ENCODE peak calls at places on chromosome 10, in ten cellular contexts. One of them, this sample, is unnamed.

GRCh38 chr10:68212721-68213352 is 19.1 kb downstream of the ATOH7 start:
- DNase-seq in PC-9: no peak
- DNase-seq in right cardiac atrium: no peak
- DNase-seq in CD4-positive, alpha-beta T cell: no peak
- DNase-seq in iris pigment epithelial cell: peak; percentile 69
- DNase-seq in astrocyte: peak; percentile 7
- DNase-seq in GM12892: no peak
- DNase-seq in renal cortical epithelial cell: peak; percentile 31
- DNase-seq in stimulated activated CD4-positive, alpha-beta T cell treated with anti-CD3 and anti-CD28 coated beads, TNF-alpha, amount 100 ng/mL, for 4 hours: no peak
- DNase-seq in T-helper 2 cell: no peak
- DNase-seq in this sample: no peak

GRCh38 chr10:48935141-48935540 is 4.5 kb downstream of the LRRC18 start:
- DNase-seq in PC-9: no peak
- DNase-seq in iris pigment epithelial cell: no peak
- DNase-seq in GM12892: no peak
- DNase-seq in T-helper 2 cell: no peak
- DNase-seq in right cardiac atrium: no peak
- DNase-seq in renal cortical epithelial cell: no peak
- DNase-seq in astrocyte: no peak
- DNase-seq in CD4-positive, alpha-beta T cell: no peak
- DNase-seq in stimulated activated CD4-positive, alpha-beta T cell treated with anti-CD3 and anti-CD28 coated beads, TNF-alpha, amount 100 ng/mL, for 4 hours: no peak
- DNase-seq in this sample: no peak

GRCh38 chr10:114638874-114639625 is 19.0 kb downstream of the ABLIM1 start:
- DNase-seq in astrocyte: peak; percentile 99
- DNase-seq in stimulated activated CD4-positive, alpha-beta T cell treated with anti-CD3 and anti-CD28 coated beads, TNF-alpha, amount 100 ng/mL, for 4 hours: no peak
- DNase-seq in T-helper 2 cell: no peak
- DNase-seq in CD4-positive, alpha-beta T cell: no peak
- DNase-seq in iris pigment epithelial cell: peak; percentile 94
- DNase-seq in right cardiac atrium: no peak
- DNase-seq in PC-9: no peak
- DNase-seq in renal cortical epithelial cell: peak; percentile 92
- DNase-seq in GM12892: no peak
- DNase-seq in this sample: no peak

GRCh38 chr10:11337516-11337915 is 273.9 kb downstream of the USP6NL start:
- DNase-seq in astrocyte: no peak
- DNase-seq in right cardiac atrium: no peak
- DNase-seq in CD4-positive, alpha-beta T cell: no peak
- DNase-seq in stimulated activated CD4-positive, alpha-beta T cell treated with anti-CD3 and anti-CD28 coated beads, TNF-alpha, amount 100 ng/mL, for 4 hours: no peak
- DNase-seq in T-helper 2 cell: no peak
- DNase-seq in GM12892: no peak
- DNase-seq in renal cortical epithelial cell: no peak
- DNase-seq in PC-9: no peak
- DNase-seq in iris pigment epithelial cell: no peak
- DNase-seq in this sample: no peak

GRCh38 chr10:4170633-4171314 is 385.8 kb upstream of the KLF6 start:
- DNase-seq in CD4-positive, alpha-beta T cell: no peak
- DNase-seq in iris pigment epithelial cell: no peak
- DNase-seq in GM12892: peak; percentile 5
- DNase-seq in astrocyte: no peak
- DNase-seq in T-helper 2 cell: no peak
- DNase-seq in PC-9: peak; percentile 25
- DNase-seq in stimulated activated CD4-positive, alpha-beta T cell treated with anti-CD3 and anti-CD28 coated beads, TNF-alpha, amount 100 ng/mL, for 4 hours: no peak
- DNase-seq in right cardiac atrium: no peak
- DNase-seq in renal cortical epithelial cell: peak; percentile 23
- DNase-seq in this sample: no peak

GRCh38 chr10:71314694-71315225 is 4.3 kb upstream of the SLC29A3 start:
- DNase-seq in stimulated activated CD4-positive, alpha-beta T cell treated with anti-CD3 and anti-CD28 coated beads, TNF-alpha, amount 100 ng/mL, for 4 hours: no peak
- DNase-seq in CD4-positive, alpha-beta T cell: no peak
- DNase-seq in GM12892: no peak
- DNase-seq in iris pigment epithelial cell: no peak
- DNase-seq in PC-9: no peak
- DNase-seq in astrocyte: no peak
- DNase-seq in renal cortical epithelial cell: no peak
- DNase-seq in right cardiac atrium: no peak
- DNase-seq in T-helper 2 cell: no peak
- DNase-seq in this sample: no peak

GRCh38 chr10:92678196-92678595 is 11.6 kb upstream of the HHEX start:
- DNase-seq in renal cortical epithelial cell: no peak
- DNase-seq in right cardiac atrium: no peak
- DNase-seq in CD4-positive, alpha-beta T cell: no peak
- DNase-seq in iris pigment epithelial cell: no peak
- DNase-seq in astrocyte: no peak
- DNase-seq in stimulated activated CD4-positive, alpha-beta T cell treated with anti-CD3 and anti-CD28 coated beads, TNF-alpha, amount 100 ng/mL, for 4 hours: no peak
- DNase-seq in GM12892: no peak
- DNase-seq in T-helper 2 cell: no peak
- DNase-seq in PC-9: no peak
- DNase-seq in this sample: no peak

GRCh38 chr10:128642502-128642901 is 516.3 kb upstream of the MKI67 start:
- DNase-seq in astrocyte: no peak
- DNase-seq in renal cortical epithelial cell: no peak
- DNase-seq in iris pigment epithelial cell: no peak
- DNase-seq in stimulated activated CD4-positive, alpha-beta T cell treated with anti-CD3 and anti-CD28 coated beads, TNF-alpha, amount 100 ng/mL, for 4 hours: no peak
- DNase-seq in T-helper 2 cell: no peak
- DNase-seq in GM12892: no peak
- DNase-seq in CD4-positive, alpha-beta T cell: no peak
- DNase-seq in right cardiac atrium: no peak
- DNase-seq in PC-9: no peak
- DNase-seq in this sample: no peak

GRCh38 chr10:30821994-30822692 is 192.6 kb upstream of the LYZL2 start:
- DNase-seq in astrocyte: no peak
- DNase-seq in PC-9: no peak
- DNase-seq in iris pigment epithelial cell: no peak
- DNase-seq in right cardiac atrium: no peak
- DNase-seq in CD4-positive, alpha-beta T cell: no peak
- DNase-seq in stimulated activated CD4-positive, alpha-beta T cell treated with anti-CD3 and anti-CD28 coated beads, TNF-alpha, amount 100 ng/mL, for 4 hours: no peak
- DNase-seq in GM12892: no peak
- DNase-seq in renal cortical epithelial cell: no peak
- DNase-seq in T-helper 2 cell: no peak
- DNase-seq in this sample: no peak

GRCh38 chr10:33306756-33307519 is 27.5 kb downstream of the NRP1 start:
- DNase-seq in renal cortical epithelial cell: no peak
- DNase-seq in iris pigment epithelial cell: peak; percentile 84
- DNase-seq in astrocyte: peak; percentile 35
- DNase-seq in GM12892: no peak
- DNase-seq in T-helper 2 cell: no peak
- DNase-seq in stimulated activated CD4-positive, alpha-beta T cell treated with anti-CD3 and anti-CD28 coated beads, TNF-alpha, amount 100 ng/mL, for 4 hours: no peak
- DNase-seq in right cardiac atrium: no peak
- DNase-seq in PC-9: no peak
- DNase-seq in CD4-positive, alpha-beta T cell: no peak
- DNase-seq in this sample: no peak

GRCh38 chr10:34719746-34720145 is 95.3 kb downstream of the PARD3 start:
- DNase-seq in iris pigment epithelial cell: no peak
- DNase-seq in astrocyte: no peak
- DNase-seq in right cardiac atrium: no peak
- DNase-seq in CD4-positive, alpha-beta T cell: no peak
- DNase-seq in PC-9: no peak
- DNase-seq in stimulated activated CD4-positive, alpha-beta T cell treated with anti-CD3 and anti-CD28 coated beads, TNF-alpha, amount 100 ng/mL, for 4 hours: no peak
- DNase-seq in renal cortical epithelial cell: no peak
- DNase-seq in GM12892: no peak
- DNase-seq in T-helper 2 cell: no peak
- DNase-seq in this sample: no peak

GRCh38 chr10:91551856-91552255 is 81.0 kb downstream of the PPP1R3C start:
- DNase-seq in iris pigment epithelial cell: peak; percentile 80
- DNase-seq in GM12892: no peak
- DNase-seq in stimulated activated CD4-positive, alpha-beta T cell treated with anti-CD3 and anti-CD28 coated beads, TNF-alpha, amount 100 ng/mL, for 4 hours: no peak
- DNase-seq in PC-9: peak; percentile 3
- DNase-seq in right cardiac atrium: peak; percentile 82
- DNase-seq in T-helper 2 cell: no peak
- DNase-seq in astrocyte: peak; percentile 47
- DNase-seq in CD4-positive, alpha-beta T cell: no peak
- DNase-seq in renal cortical epithelial cell: peak; percentile 57
- DNase-seq in this sample: peak; percentile 52

GRCh38 chr10:62803993-62804383 is 532 bp upstream of the ADO start:
- DNase-seq in T-helper 2 cell: no peak
- DNase-seq in iris pigment epithelial cell: no peak
- DNase-seq in GM12892: no peak
- DNase-seq in CD4-positive, alpha-beta T cell: no peak
- DNase-seq in astrocyte: no peak
- DNase-seq in renal cortical epithelial cell: no peak
- DNase-seq in PC-9: no peak
- DNase-seq in stimulated activated CD4-positive, alpha-beta T cell treated with anti-CD3 and anti-CD28 coated beads, TNF-alpha, amount 100 ng/mL, for 4 hours: no peak
- DNase-seq in right cardiac atrium: no peak
- DNase-seq in this sample: no peak

GRCh38 chr10:14843327-14843988 is 5.4 kb downstream of the HSPA14 start:
- DNase-seq in GM12892: no peak
- DNase-seq in PC-9: no peak
- DNase-seq in iris pigment epithelial cell: no peak
- DNase-seq in right cardiac atrium: no peak
- DNase-seq in CD4-positive, alpha-beta T cell: no peak
- DNase-seq in T-helper 2 cell: no peak
- DNase-seq in renal cortical epithelial cell: no peak
- DNase-seq in stimulated activated CD4-positive, alpha-beta T cell treated with anti-CD3 and anti-CD28 coated beads, TNF-alpha, amount 100 ng/mL, for 4 hours: no peak
- DNase-seq in astrocyte: no peak
- DNase-seq in this sample: no peak

GRCh38 chr10:31759124-31759798 is 169.4 kb downstream of the ARHGAP12 start:
- DNase-seq in stimulated activated CD4-positive, alpha-beta T cell treated with anti-CD3 and anti-CD28 coated beads, TNF-alpha, amount 100 ng/mL, for 4 hours: peak; percentile 61
- DNase-seq in PC-9: peak; percentile 50
- DNase-seq in CD4-positive, alpha-beta T cell: peak; percentile 12
- DNase-seq in right cardiac atrium: peak; percentile 77
- DNase-seq in renal cortical epithelial cell: peak; percentile 69
- DNase-seq in GM12892: peak; percentile 42
- DNase-seq in T-helper 2 cell: no peak
- DNase-seq in iris pigment epithelial cell: peak; percentile 54
- DNase-seq in astrocyte: peak; percentile 36
- DNase-seq in this sample: peak; percentile 19

GRCh38 chr10:77505431-77506334 is 131.9 kb downstream of the KCNMA1 start:
- DNase-seq in CD4-positive, alpha-beta T cell: no peak
- DNase-seq in PC-9: no peak
- DNase-seq in astrocyte: peak; percentile 94
- DNase-seq in T-helper 2 cell: no peak
- DNase-seq in GM12892: no peak
- DNase-seq in iris pigment epithelial cell: peak; percentile 90
- DNase-seq in stimulated activated CD4-positive, alpha-beta T cell treated with anti-CD3 and anti-CD28 coated beads, TNF-alpha, amount 100 ng/mL, for 4 hours: no peak
- DNase-seq in right cardiac atrium: no peak
- DNase-seq in renal cortical epithelial cell: peak; percentile 96
- DNase-seq in this sample: no peak

GRCh38 chr10:47031953-47032465 is 120.8 kb downstream of the PTPN20 start:
- DNase-seq in stimulated activated CD4-positive, alpha-beta T cell treated with anti-CD3 and anti-CD28 coated beads, TNF-alpha, amount 100 ng/mL, for 4 hours: no peak
- DNase-seq in renal cortical epithelial cell: no peak
- DNase-seq in PC-9: no peak
- DNase-seq in right cardiac atrium: no peak
- DNase-seq in GM12892: no peak
- DNase-seq in CD4-positive, alpha-beta T cell: no peak
- DNase-seq in T-helper 2 cell: no peak
- DNase-seq in iris pigment epithelial cell: peak; percentile 39
- DNase-seq in astrocyte: peak; percentile 11
- DNase-seq in this sample: no peak

GRCh38 chr10:35639651-35640311 is 2.3 kb downstream of the FZD8 start:
- DNase-seq in GM12892: no peak
- DNase-seq in CD4-positive, alpha-beta T cell: no peak
- DNase-seq in astrocyte: peak; percentile 29
- DNase-seq in renal cortical epithelial cell: no peak
- DNase-seq in PC-9: no peak
- DNase-seq in T-helper 2 cell: no peak
- DNase-seq in right cardiac atrium: peak; percentile 72
- DNase-seq in iris pigment epithelial cell: peak; percentile 47
- DNase-seq in stimulated activated CD4-positive, alpha-beta T cell treated with anti-CD3 and anti-CD28 coated beads, TNF-alpha, amount 100 ng/mL, for 4 hours: no peak
- DNase-seq in this sample: peak; percentile 45

GRCh38 chr10:5198386-5198785 is 1.7 kb downstream of the AKR1C4 start:
- DNase-seq in stimulated activated CD4-positive, alpha-beta T cell treated with anti-CD3 and anti-CD28 coated beads, TNF-alpha, amount 100 ng/mL, for 4 hours: no peak
- DNase-seq in GM12892: no peak
- DNase-seq in CD4-positive, alpha-beta T cell: no peak
- DNase-seq in PC-9: no peak
- DNase-seq in astrocyte: no peak
- DNase-seq in T-helper 2 cell: no peak
- DNase-seq in right cardiac atrium: no peak
- DNase-seq in renal cortical epithelial cell: no peak
- DNase-seq in iris pigment epithelial cell: no peak
- DNase-seq in this sample: no peak

GRCh38 chr10:72248477-72249151 is 25.1 kb upstream of the DDIT4 start:
- DNase-seq in iris pigment epithelial cell: peak; percentile 89
- DNase-seq in T-helper 2 cell: peak; percentile 14
- DNase-seq in renal cortical epithelial cell: peak; percentile 86
- DNase-seq in CD4-positive, alpha-beta T cell: peak; percentile 58
- DNase-seq in astrocyte: no peak
- DNase-seq in stimulated activated CD4-positive, alpha-beta T cell treated with anti-CD3 and anti-CD28 coated beads, TNF-alpha, amount 100 ng/mL, for 4 hours: peak; percentile 29
- DNase-seq in PC-9: peak; percentile 79
- DNase-seq in right cardiac atrium: peak; percentile 95
- DNase-seq in GM12892: peak; percentile 72
- DNase-seq in this sample: peak; percentile 27

GRCh38 chr10:123863721-123864432 is 27.7 kb downstream of the CPXM2 start:
- DNase-seq in stimulated activated CD4-positive, alpha-beta T cell treated with anti-CD3 and anti-CD28 coated beads, TNF-alpha, amount 100 ng/mL, for 4 hours: no peak
- DNase-seq in PC-9: no peak
- DNase-seq in astrocyte: no peak
- DNase-seq in renal cortical epithelial cell: no peak
- DNase-seq in iris pigment epithelial cell: no peak
- DNase-seq in GM12892: no peak
- DNase-seq in right cardiac atrium: no peak
- DNase-seq in T-helper 2 cell: no peak
- DNase-seq in CD4-positive, alpha-beta T cell: no peak
- DNase-seq in this sample: no peak

GRCh38 chr10:14244801-14245211 is 85.9 kb downstream of the FRMD4A start:
- DNase-seq in astrocyte: peak; percentile 59
- DNase-seq in PC-9: no peak
- DNase-seq in renal cortical epithelial cell: peak; percentile 71
- DNase-seq in GM12892: no peak
- DNase-seq in CD4-positive, alpha-beta T cell: no peak
- DNase-seq in iris pigment epithelial cell: peak; percentile 64
- DNase-seq in right cardiac atrium: no peak
- DNase-seq in T-helper 2 cell: no peak
- DNase-seq in stimulated activated CD4-positive, alpha-beta T cell treated with anti-CD3 and anti-CD28 coated beads, TNF-alpha, amount 100 ng/mL, for 4 hours: no peak
- DNase-seq in this sample: no peak

GRCh38 chr10:71068811-71069411 is 143.5 kb upstream of the UNC5B start:
- DNase-seq in iris pigment epithelial cell: peak; percentile 7
- DNase-seq in GM12892: no peak
- DNase-seq in PC-9: peak; percentile 55
- DNase-seq in renal cortical epithelial cell: peak; percentile 6
- DNase-seq in stimulated activated CD4-positive, alpha-beta T cell treated with anti-CD3 and anti-CD28 coated beads, TNF-alpha, amount 100 ng/mL, for 4 hours: no peak
- DNase-seq in T-helper 2 cell: no peak
- DNase-seq in CD4-positive, alpha-beta T cell: no peak
- DNase-seq in astrocyte: peak; percentile 15
- DNase-seq in right cardiac atrium: peak; percentile 76
- DNase-seq in this sample: no peak

GRCh38 chr10:81096558-81096957 is 558.9 kb downstream of the SH2D4B start:
- DNase-seq in iris pigment epithelial cell: no peak
- DNase-seq in stimulated activated CD4-positive, alpha-beta T cell treated with anti-CD3 and anti-CD28 coated beads, TNF-alpha, amount 100 ng/mL, for 4 hours: no peak
- DNase-seq in astrocyte: no peak
- DNase-seq in right cardiac atrium: no peak
- DNase-seq in renal cortical epithelial cell: no peak
- DNase-seq in CD4-positive, alpha-beta T cell: no peak
- DNase-seq in PC-9: no peak
- DNase-seq in T-helper 2 cell: no peak
- DNase-seq in GM12892: no peak
- DNase-seq in this sample: no peak

GRCh38 chr10:131271195-131271880 is 40.2 kb downstream of the TCERG1L start:
- DNase-seq in T-helper 2 cell: no peak
- DNase-seq in CD4-positive, alpha-beta T cell: no peak
- DNase-seq in iris pigment epithelial cell: no peak
- DNase-seq in stimulated activated CD4-positive, alpha-beta T cell treated with anti-CD3 and anti-CD28 coated beads, TNF-alpha, amount 100 ng/mL, for 4 hours: no peak
- DNase-seq in astrocyte: no peak
- DNase-seq in renal cortical epithelial cell: no peak
- DNase-seq in right cardiac atrium: no peak
- DNase-seq in GM12892: no peak
- DNase-seq in PC-9: no peak
- DNase-seq in this sample: no peak

GRCh38 chr10:88152720-88153119 is 289.3 kb downstream of the PTEN start:
- DNase-seq in renal cortical epithelial cell: peak; percentile 96
- DNase-seq in T-helper 2 cell: no peak
- DNase-seq in PC-9: peak; percentile 61
- DNase-seq in stimulated activated CD4-positive, alpha-beta T cell treated with anti-CD3 and anti-CD28 coated beads, TNF-alpha, amount 100 ng/mL, for 4 hours: no peak
- DNase-seq in iris pigment epithelial cell: peak; percentile 97
- DNase-seq in CD4-positive, alpha-beta T cell: peak; percentile 4
- DNase-seq in right cardiac atrium: no peak
- DNase-seq in astrocyte: peak; percentile 94
- DNase-seq in GM12892: peak; percentile 13
- DNase-seq in this sample: no peak

GRCh38 chr10:133258066-133258817 is 18.4 kb downstream of the ADAM8 start:
- DNase-seq in GM12892: no peak
- DNase-seq in renal cortical epithelial cell: no peak
- DNase-seq in CD4-positive, alpha-beta T cell: peak; percentile 19
- DNase-seq in PC-9: peak; percentile 61
- DNase-seq in right cardiac atrium: peak; percentile 69
- DNase-seq in iris pigment epithelial cell: no peak
- DNase-seq in T-helper 2 cell: no peak
- DNase-seq in stimulated activated CD4-positive, alpha-beta T cell treated with anti-CD3 and anti-CD28 coated beads, TNF-alpha, amount 100 ng/mL, for 4 hours: no peak
- DNase-seq in astrocyte: no peak
- DNase-seq in this sample: no peak

GRCh38 chr10:118571123-118571522 is 24.3 kb downstream of the PRLHR start:
- DNase-seq in right cardiac atrium: peak; percentile 65
- DNase-seq in stimulated activated CD4-positive, alpha-beta T cell treated with anti-CD3 and anti-CD28 coated beads, TNF-alpha, amount 100 ng/mL, for 4 hours: no peak
- DNase-seq in iris pigment epithelial cell: no peak
- DNase-seq in CD4-positive, alpha-beta T cell: no peak
- DNase-seq in PC-9: no peak
- DNase-seq in GM12892: no peak
- DNase-seq in renal cortical epithelial cell: no peak
- DNase-seq in T-helper 2 cell: no peak
- DNase-seq in astrocyte: no peak
- DNase-seq in this sample: no peak

This sample was measured in endothelial cell.